ENCODE peak calls at places on chromosomes 6 and 20, in ten cellular contexts. I is brain microvascular endothelial cell; A is OCI-LY7; H is psoas muscle; J is fibroblast of lung; C is naive thymus-derived CD4-positive, alpha-beta T cell; Z is stomach; M is astrocyte; Q is effector memory CD4-positive, alpha-beta T cell; B is hepatocyte. P is an unnamed sample. For H3K36me3, the result is how much of the 10 kb centered on the place peaks cover.

GRCh38 chr20:2741463-2741862 is 48.9 kb downstream of the EBF4 start:
- DNase-seq in I (no peak), H (no peak), Q (no peak), B (no peak), J (no peak), C (no peak), A (no peak), M (no peak), Z (no peak), P (no peak)

GRCh38 chr6:53192590-53193232 is 44.1 kb upstream of the GCM1 start:
- DNase-seq in H (no peak), B (peak), I (no peak), Q (no peak), M (no peak), C (no peak), Z (no peak), A (no peak), J (no peak), P (peak)

GRCh38 chr6:167799033-167799933 is 27.4 kb upstream of the AFDN start:
- DNase-seq in A (no peak), Q (no peak), B (no peak), C (no peak), I (no peak), J (peak), M (no peak), H (peak), Z (no peak), P (no peak)

GRCh38 chr20:29689411-29690225 is 1567.8 kb upstream of the DEFB115 start:
- DNase-seq in H (peak), Z (no peak), C (no peak), B (no peak), Q (no peak), J (no peak), M (no peak), I (no peak), A (no peak), P (peak)

GRCh38 chr6:108610270-108610839 is 49.6 kb downstream of the FOXO3 start:
- DNase-seq in B (no peak), J (no peak), Q (no peak), Z (no peak), A (no peak), H (no peak), C (no peak), M (no peak), I (no peak), P (no peak)

GRCh38 chr20:15673206-15673605 is 900.0 kb downstream of the KIF16B start:
- DNase-seq in J (peak), Q (no peak), A (no peak), M (peak), B (no peak), I (peak), C (no peak), H (no peak), Z (no peak), P (no peak)

GRCh38 chr6:136793348-136793747 is 1.1 kb upstream of the MAP3K5 start:
- DNase-seq in J (no peak), B (no peak), A (no peak), I (no peak), Z (no peak), Q (no peak), C (no peak), M (no peak), H (no peak), P (no peak)

GRCh38 chr20:15547109-15547508 is 1026.1 kb downstream of the KIF16B start:
- DNase-seq in H (no peak), A (no peak), J (no peak), M (no peak), C (no peak), I (peak), Z (no peak), B (no peak), Q (no peak), P (no peak)

GRCh38 chr6:129546702-129547101 is 163.3 kb downstream of the ARHGAP18 start:
- DNase-seq in B (peak), J (no peak), M (no peak), H (no peak), Q (no peak), I (peak), A (no peak), C (no peak), Z (no peak), P (no peak)

GRCh38 chr6:39493174-39493573 is 170.7 kb upstream of the KCNK16 start:
- DNase-seq in J (no peak), H (no peak), A (no peak), C (no peak), B (peak), I (no peak), Z (no peak), Q (no peak), M (peak), P (no peak)

GRCh38 chr6:30544666-30545272 is 11.5 kb downstream of the GNL1 start:
- DNase-seq in J (peak), Q (no peak), B (peak), I (peak), A (peak), M (peak), H (no peak), Z (no peak), C (no peak), P (no peak)

GRCh38 chr6:85449388-85449817 is 480 bp upstream of the NT5E start:
- DNase-seq in A (no peak), J (peak), B (no peak), Z (no peak), M (peak), Q (no peak), C (no peak), H (no peak), I (peak), P (no peak)

GRCh38 chr20:8375898-8376297 is 243.8 kb downstream of the PLCB1 start:
- DNase-seq in Z (no peak), Q (no peak), H (no peak), A (no peak), C (no peak), J (no peak), B (no peak), I (peak), M (peak), P (no peak)

GRCh38 chr6:108594640-108595039 is 33.9 kb downstream of the FOXO3 start:
- DNase-seq in M (no peak), C (no peak), I (no peak), H (peak), J (no peak), Q (no peak), Z (peak), A (no peak), B (no peak), P (no peak)

GRCh38 chr6:64250126-64250525 is 614.5 kb downstream of the PHF3 start:
- DNase-seq in Z (no peak), Q (no peak), J (peak), C (no peak), M (no peak), H (no peak), I (no peak), B (no peak), A (no peak), P (no peak)

GRCh38 chr20:23048283-23049200 is 930 bp downstream of the THBD start:
- DNase-seq in I (no peak), J (peak), Q (no peak), B (peak), H (peak), Z (peak), M (peak), A (no peak), C (peak), P (no peak)

GRCh38 chr6:74956559-74957428 is 249.1 kb downstream of the COL12A1 start:
- DNase-seq in Z (no peak), J (no peak), M (no peak), Q (no peak), C (no peak), A (no peak), I (no peak), B (no peak), H (no peak), P (no peak)

GRCh38 chr6:16901777-16902176 is 140.5 kb upstream of the ATXN1 start:
- DNase-seq in I (peak), Z (peak), M (peak), H (no peak), Q (no peak), J (peak), C (no peak), B (no peak), A (no peak), P (no peak)

GRCh38 chr6:75243333-75244062 is at the start of gene COX7A2:
- DNase-seq in Z (peak), J (peak), I (peak), H (peak), M (peak), Q (peak), B (peak), A (peak), C (peak), P (peak)

GRCh38 chr6:22766979-22767378 is 197.6 kb downstream of the HDGFL1 start:
- DNase-seq in Q (no peak), C (no peak), H (no peak), B (no peak), I (peak), Z (no peak), J (no peak), M (peak), A (no peak), P (no peak)

GRCh38 chr6:132752255-132752654 is 5.4 kb downstream of the VNN2 start:
- DNase-seq in J (no peak), C (no peak), M (no peak), I (no peak), H (no peak), Z (no peak), Q (no peak), A (no peak), B (no peak), P (no peak)
- H3K36me3 ChIP-seq in J (under half), C (half or more), M (under half), I (under half), H (under half), Z (under half), Q (under half), A (half or more), B (under half), P (under half)

GRCh38 chr20:44054849-44055248 is 132.1 kb downstream of the JPH2 start:
- DNase-seq in A (no peak), B (no peak), I (no peak), H (no peak), C (no peak), Z (peak), Q (no peak), J (no peak), M (no peak), P (no peak)
- H3K36me3 ChIP-seq in A (under half), B (under half), I (under half), H (under half), C (under half), Z (under half), Q (under half), J (under half), M (under half), P (under half)

GRCh38 chr20:31945790-31946189 is 6.1 kb downstream of the PDRG1 start:
- DNase-seq in J (peak), Q (no peak), C (no peak), Z (no peak), B (no peak), M (peak), A (no peak), H (peak), I (no peak), P (no peak)

GRCh38 chr20:31945319-31945718 is 6.5 kb downstream of the PDRG1 start:
- DNase-seq in M (no peak), H (no peak), C (no peak), A (no peak), Q (no peak), Z (no peak), I (no peak), J (no peak), B (no peak), P (no peak)

GRCh38 chr20:31951203-31951529 is 680 bp downstream of the PDRG1 start:
- DNase-seq in B (no peak), A (no peak), H (no peak), M (no peak), Q (no peak), Z (no peak), C (no peak), I (no peak), J (no peak), P (no peak)

GRCh38 chr20:31949877-31950646 is 1.8 kb downstream of the PDRG1 start:
- DNase-seq in C (no peak), I (no peak), Z (no peak), A (no peak), H (no peak), Q (no peak), M (no peak), J (no peak), B (no peak), P (no peak)

DNA sequence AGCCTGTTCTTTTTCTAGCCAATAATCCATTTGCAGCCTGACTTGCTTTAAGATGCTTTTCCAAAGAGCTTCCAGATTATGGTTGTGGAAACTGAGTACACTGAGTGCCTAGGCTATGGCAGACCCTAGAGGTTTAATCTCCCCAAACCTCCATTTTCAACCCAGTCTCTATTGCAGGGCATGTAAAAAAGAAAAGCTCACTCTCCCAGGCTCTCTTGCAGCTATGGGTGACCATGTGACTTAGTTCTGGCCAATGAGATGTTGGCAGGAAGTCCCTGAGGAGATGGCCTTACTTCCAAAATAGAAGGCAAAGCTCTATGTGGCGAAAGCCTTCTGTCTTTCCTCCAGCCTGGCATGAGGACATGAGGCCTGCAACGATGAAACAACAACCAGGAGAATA is 3.8 kb downstream of the PDRG1 start:
- DNase-seq in Q (no peak), H (no peak), Z (no peak), I (no peak), A (peak), J (no peak), C (no peak), M (no peak), B (no peak), P (no peak)
- H3K36me3 ChIP-seq in Q (half or more), H (half or more), Z (half or more), I (under half), A (half or more), J (under half), C (half or more), M (under half), B (under half), P (under half)

DNA sequence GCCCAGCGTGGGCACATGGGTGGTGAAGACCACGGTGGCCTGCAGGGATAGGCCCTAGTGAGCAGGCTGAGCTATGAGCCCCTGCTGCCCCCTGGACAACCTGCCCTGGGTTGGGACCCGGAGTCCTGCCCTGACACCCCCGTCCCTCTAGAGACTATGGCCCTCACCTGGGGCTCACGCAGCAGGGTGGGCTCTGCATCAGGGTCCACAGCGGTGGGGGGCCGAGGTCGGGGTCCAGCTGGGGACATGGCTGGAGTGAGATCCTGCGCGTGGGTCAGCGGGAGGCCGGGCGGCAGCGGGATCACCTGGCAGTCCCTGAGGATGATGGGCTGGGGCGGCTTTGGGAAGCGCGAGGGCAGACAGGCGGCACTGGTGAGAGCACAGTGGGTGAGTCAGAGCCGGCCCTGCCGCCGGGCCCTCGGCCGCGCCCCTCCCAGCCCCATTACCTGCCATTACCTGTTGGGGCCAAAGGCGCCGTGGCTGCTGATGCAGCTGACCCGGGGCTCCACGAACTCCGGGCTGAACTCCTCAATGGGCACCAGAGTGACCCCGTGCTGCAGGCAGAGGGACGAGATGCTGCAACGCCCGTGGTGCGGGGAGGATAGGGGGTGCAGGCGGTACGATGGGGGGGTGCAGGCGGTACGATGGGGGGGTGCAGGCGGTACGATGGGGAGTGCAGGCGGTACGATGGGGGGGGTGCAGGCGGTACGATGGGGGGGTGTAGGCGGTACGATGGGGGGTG is 27.9 kb downstream of the ADRM1 start:
- DNase-seq in H (no peak), Q (no peak), M (no peak), I (no peak), C (no peak), Z (no peak), J (no peak), A (no peak), B (no peak), P (no peak)
- H3K36me3 ChIP-seq in H (half or more), Q (under half), M (under half), I (half or more), C (under half), Z (half or more), J (under half), A (under half), B (under half), P (under half)

P was measured in Caco-2.